ENCODE peak calls at places on chromosomes 13 and 19, in five cellular contexts. X is GM12878, H is HepG2, B is GM23338, P is K562. N is an unnamed sample.

GRCh38 chr13:113507564-113508210 is 17.2 kb upstream of the DCUN1D2 start:
- DNase-seq in X (no peak), H (no peak), B (no peak), P (no peak), N (no peak)

GRCh38 chr19:2887391-2887914 is 13.3 kb upstream of the ZNF57 start:
- DNase-seq in X (no peak), H (peak), B (peak), P (peak), N (peak)

GRCh38 chr13:86601351-86601750 is 802.1 kb upstream of the SLITRK6 start:
- DNase-seq in X (no peak), H (no peak), B (no peak), P (no peak), N (no peak)

GRCh38 chr13:110726726-110727125 is 13.2 kb downstream of the ING1 start:
- DNase-seq in X (no peak), H (no peak), B (no peak), P (no peak), N (no peak)

GRCh38 chr19:52640916-52641315 is 2.8 kb upstream of the ZNF83 start:
- DNase-seq in X (no peak), H (no peak), B (peak), P (peak), N (no peak)

GRCh38 chr13:51801631-51802099 is 2.3 kb downstream of the DHRS12 start:
- DNase-seq in X (no peak), H (no peak), B (no peak), P (no peak), N (peak)

GRCh38 chr19:16608290-16608704 is 19.7 kb downstream of the MED26 start:
- DNase-seq in X (no peak), H (no peak), B (no peak), P (no peak), N (no peak)

GRCh38 chr13:103098535-103098934 is 32.3 kb upstream of the SLC10A2 start:
- DNase-seq in X (no peak), H (no peak), B (no peak), P (no peak), N (no peak)

GRCh38 chr13:25196971-25197370 is 24.9 kb upstream of the AMER2 start:
- DNase-seq in X (no peak), H (no peak), B (no peak), P (no peak), N (no peak)

GRCh38 chr13:51797664-51798488 is 6.1 kb downstream of the DHRS12 start:
- DNase-seq in X (no peak), H (peak), B (peak), P (no peak), N (peak)

GRCh38 chr19:44764975-44765948 is 12.4 kb upstream of the CBLC start:
- DNase-seq in X (no peak), H (peak), B (no peak), P (no peak), N (peak)
- TF ChIP-seq JUNB in X (no peak), H (no peak), B (no peak), P (no peak), N (no peak)

DNA sequence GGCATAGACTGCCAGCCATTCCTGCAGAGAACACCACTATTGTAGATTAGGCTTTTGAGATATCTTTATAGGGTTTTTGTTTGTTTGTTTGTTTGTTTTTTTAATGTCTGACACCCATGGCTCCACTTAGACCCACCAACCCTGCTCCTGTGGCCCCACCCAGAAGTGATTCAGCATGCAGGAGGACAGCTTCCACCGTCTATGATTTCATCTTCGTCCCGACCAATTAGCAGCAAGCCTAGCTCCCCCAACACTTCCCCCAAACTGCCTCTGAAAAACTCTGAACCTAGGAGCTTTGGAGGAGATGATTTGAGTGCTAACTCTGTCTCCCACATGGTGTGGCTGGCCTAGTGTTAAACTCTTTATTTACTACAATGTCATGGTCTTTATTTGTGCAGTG is 108.3 kb upstream of the RXFP2 start:
- DNase-seq in X (no peak), H (no peak), B (no peak), P (no peak), N (no peak)
- TF ChIP-seq JUNB in X (no peak), H (no peak), B (no peak), P (no peak), N (no peak)

GRCh38 chr13:59458908-59459579 is 704.7 kb downstream of the DIAPH3 start:
- DNase-seq in X (no peak), H (no peak), B (peak), P (no peak), N (no peak)
- TF ChIP-seq JUNB in X (no peak), H (no peak), B (no peak), P (no peak), N (no peak)

GRCh38 chr13:40762849-40763248 is 8.1 kb downstream of the MRPS31 start:
- DNase-seq in X (no peak), H (no peak), B (no peak), P (no peak), N (no peak)
- TF ChIP-seq JUNB in X (no peak), H (no peak), B (no peak), P (no peak), N (no peak)

DNA sequence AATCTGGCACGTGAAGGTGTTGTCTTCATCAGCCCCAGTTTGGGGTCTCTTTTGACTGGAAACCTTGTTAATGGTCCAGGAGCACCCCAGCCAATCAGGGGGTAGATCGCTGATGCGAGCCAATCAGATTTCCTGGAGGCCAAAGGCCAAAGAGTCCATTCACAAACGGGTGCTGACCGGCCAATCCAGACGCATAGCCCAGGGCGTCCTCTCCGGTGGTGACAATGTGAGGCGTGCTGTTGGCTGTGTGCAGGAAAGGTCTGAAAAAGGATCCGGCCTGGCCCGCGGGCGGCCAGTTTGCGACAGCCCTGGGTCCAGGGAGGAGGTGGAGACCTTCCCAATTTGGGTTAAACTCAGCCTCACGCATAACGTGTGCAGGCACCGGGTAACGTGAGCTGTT is 3.1 kb downstream of the MAST3 start:
- DNase-seq in X (no peak), H (peak), B (peak), P (peak), N (no peak)
- TF ChIP-seq JUNB in X (no peak), H (no peak), B (no peak), P (no peak), N (no peak)

DNA sequence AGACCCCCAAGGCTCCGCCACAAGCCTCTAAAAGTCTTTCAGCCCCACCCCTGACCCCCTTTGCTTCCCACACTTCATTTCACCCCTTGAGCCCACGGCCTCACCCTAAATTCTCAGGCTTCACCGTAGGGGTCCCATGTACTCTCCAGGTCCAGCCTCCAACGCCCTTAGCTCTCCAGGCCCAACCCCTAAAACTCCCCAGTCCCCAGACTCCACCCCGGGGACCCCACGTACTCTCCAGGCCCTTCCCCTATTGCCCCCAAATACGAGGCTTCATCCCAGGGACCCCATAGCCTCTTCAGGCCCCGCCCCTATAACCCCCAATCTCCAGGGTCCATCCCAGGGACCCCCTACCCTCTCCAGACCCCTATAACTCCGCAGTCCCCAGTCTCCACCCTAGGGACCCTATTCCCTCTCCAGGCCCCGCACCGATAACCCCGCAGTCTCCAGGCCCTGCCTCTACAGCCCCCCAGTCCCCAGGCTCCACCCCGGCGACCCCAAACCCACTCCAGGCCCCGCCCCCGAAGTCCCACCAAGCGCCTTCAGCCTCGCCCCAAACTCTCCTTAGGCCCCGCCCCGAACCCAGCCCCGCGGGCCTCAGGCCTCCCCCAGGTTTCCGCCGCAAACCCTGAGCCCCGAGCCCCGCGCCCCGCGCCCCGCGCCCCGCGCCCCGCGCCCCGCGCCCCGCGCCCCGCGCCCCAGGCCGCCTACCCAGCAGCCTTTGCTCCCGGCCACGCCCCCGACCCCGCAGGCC is 567 bp downstream of the MED16 start:
- DNase-seq in X (no peak), H (no peak), B (peak), P (peak), N (no peak)
- TF ChIP-seq JUNB in X (no peak), H (no peak), B (no peak), P (no peak), N (no peak)

GRCh38 chr13:45690636-45691035 is 11.5 kb upstream of the CBY2 start:
- DNase-seq in X (no peak), H (no peak), B (no peak), P (no peak), N (no peak)
- TF ChIP-seq JUNB in X (no peak), H (no peak), B (no peak), P (no peak), N (no peak)

DNA sequence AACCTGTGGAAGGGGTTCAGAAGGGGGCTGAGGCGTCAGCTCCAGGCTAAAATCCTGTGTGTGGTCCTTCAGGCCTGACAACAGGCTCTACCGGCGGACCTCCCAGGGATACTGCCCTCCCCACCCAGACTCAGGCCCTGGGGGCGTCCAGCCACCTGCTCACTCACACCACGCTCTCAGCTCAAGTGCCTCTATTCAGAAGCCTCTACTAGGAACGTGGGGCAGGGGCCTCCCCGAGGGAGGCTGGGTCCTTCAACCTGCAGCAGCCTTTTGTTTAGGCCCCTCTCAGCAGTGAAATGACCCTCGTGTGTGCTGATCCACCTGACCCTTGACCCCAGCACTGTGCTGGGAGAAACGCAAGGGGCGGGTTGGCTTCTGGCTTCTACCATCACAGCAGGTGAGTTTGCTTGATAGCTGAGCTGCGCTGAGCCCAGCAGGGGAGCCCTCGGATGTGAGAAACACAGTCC is 10.6 kb downstream of the PLPP2 start:
- DNase-seq in X (no peak), H (no peak), B (peak), P (peak), N (no peak)
- TF ChIP-seq JUNB in X (no peak), H (no peak), B (no peak), P (no peak), N (no peak)

GRCh38 chr19:48190288-48191284 is 20.1 kb downstream of the ZSWIM9 start:
- DNase-seq in X (no peak), H (peak), B (peak), P (peak), N (no peak)
- TF ChIP-seq JUNB in X (no peak), H (no peak), B (no peak), P (no peak), N (no peak)

N was measured in A549.